ENCODE peak calls at places on chromosome 14, in seven cellular contexts. W is stimulated activated CD4-positive, alpha-beta T cell treated with anti-CD3 and anti-CD28 coated beads, Interleukin-15, amount 100 ng/mL, for 1 hour; H is NCI-H1105 treated with DMSO at 0.1 percent for 48 hours; K is astrocyte of the cerebellum; V is cardiac muscle cell; S is heart right ventricle; T is Caki2. P is an unnamed sample.

GRCh38 chr14:97415907-97416306 is 618.7 kb downstream of the VRK1 start:
- DNase-seq in S (no peak), T (no peak), V (no peak), W (no peak), K (no peak), H (no peak), P (no peak)

GRCh38 chr14:21068521-21069387 is 1.4 kb upstream of the ARHGEF40 start:
- DNase-seq in K (no peak), T (no peak), H (peak; percentile 84), V (peak; percentile 63), W (no peak), S (peak; percentile 73), P (peak; percentile 77)

GRCh38 chr14:62420853-62421252 is 624.4 kb downstream of the KCNH5 start:
- DNase-seq in T (no peak), W (no peak), K (no peak), S (no peak), H (no peak), V (no peak), P (no peak)

GRCh38 chr14:66008631-66009030 is 477.5 kb upstream of the CCDC196 start:
- DNase-seq in H (no peak), T (no peak), K (no peak), S (no peak), W (no peak), V (no peak), P (no peak)

GRCh38 chr14:34035177-34035933 is 84.5 kb upstream of the EGLN3 start:
- DNase-seq in K (no peak), T (peak; percentile 62), S (peak; percentile 60), H (no peak), V (no peak), W (no peak), P (no peak)

GRCh38 chr14:100294213-100294962 is 11.9 kb downstream of the SLC25A29 start:
- DNase-seq in S (no peak), K (no peak), V (peak; percentile 45), H (no peak), W (no peak), T (peak; percentile 61), P (no peak)

GRCh38 chr14:63268746-63269145 is 50.0 kb downstream of the GPHB5 start:
- DNase-seq in K (no peak), S (no peak), H (no peak), W (no peak), T (no peak), V (no peak), P (no peak)

GRCh38 chr14:81517798-81518398 is 15.8 kb downstream of the SEL1L start:
- DNase-seq in S (no peak), V (peak; percentile 43), H (no peak), T (no peak), K (no peak), W (no peak), P (no peak)

GRCh38 chr14:81710232-81710845 is 176.7 kb upstream of the SEL1L start:
- DNase-seq in W (no peak), K (peak; percentile 5), V (peak; percentile 41), H (peak; percentile 79), T (peak; percentile 5), S (peak; percentile 8), P (peak; percentile 80)

GRCh38 chr14:75295491-75296338 is 17.1 kb downstream of the FOS start:
- DNase-seq in K (no peak), V (peak; percentile 90), T (peak; percentile 66), H (peak; percentile 62), S (peak; percentile 83), W (peak; percentile 69), P (peak; percentile 82)

GRCh38 chr14:103284574-103285467 is 49.2 kb upstream of the EIF5 start:
- DNase-seq in W (no peak), T (no peak), H (no peak), V (peak; percentile 41), K (no peak), S (no peak), P (no peak)

GRCh38 chr14:91509083-91509877 is 830 bp downstream of the PPP4R3A start:
- DNase-seq in V (peak; percentile 13), W (peak; percentile 30), S (peak; percentile 20), K (no peak), H (peak; percentile 22), T (peak; percentile 39), P (peak; percentile 73)

GRCh38 chr14:81625343-81625742 is 91.7 kb upstream of the SEL1L start:
- DNase-seq in V (peak; percentile 18), K (no peak), W (no peak), T (no peak), S (no peak), H (peak; percentile 75), P (peak; percentile 77)

GRCh38 chr14:54108481-54109471 is 152.2 kb upstream of the BMP4 start:
- DNase-seq in S (no peak), T (peak; percentile 3), W (no peak), V (peak; percentile 95), H (no peak), K (peak; percentile 97), P (peak; percentile 33)

GRCh38 chr14:45373877-45374276 is 120.9 kb upstream of the MIS18BP1 start:
- DNase-seq in V (no peak), S (no peak), T (no peak), H (no peak), W (no peak), K (no peak), P (no peak)

GRCh38 chr14:72476657-72477499 is 417.0 kb downstream of the DPF3 start:
- DNase-seq in V (no peak), W (peak; percentile 12), T (peak; percentile 59), S (peak; percentile 11), H (no peak), K (peak; percentile 95), P (peak; percentile 13)

GRCh38 chr14:100524933-100525243 is 62.3 kb downstream of the BEGAIN start:
- DNase-seq in K (no peak), T (no peak), W (no peak), H (no peak), S (peak; percentile 13), V (no peak), P (no peak)

GRCh38 chr14:94650806-94651805 is 38.9 kb downstream of the SERPINA3 start:
- DNase-seq in S (no peak), V (no peak), H (no peak), T (no peak), K (no peak), W (no peak), P (no peak)

GRCh38 chr14:95149441-95149840 is 7.9 kb downstream of the DICER1 start:
- DNase-seq in V (no peak), K (no peak), S (no peak), W (no peak), T (no peak), H (no peak), P (no peak)

GRCh38 chr14:68143341-68143807 is 323.8 kb downstream of the RAD51B start:
- DNase-seq in H (no peak), W (no peak), T (no peak), K (peak; percentile 90), S (peak; percentile 83), V (peak; percentile 96), P (peak; percentile 29)

GRCh38 chr14:103296007-103296406 is 38.0 kb upstream of the EIF5 start:
- DNase-seq in W (no peak), V (peak; percentile 15), H (no peak), K (no peak), S (no peak), T (peak; percentile 23), P (no peak)

GRCh38 chr14:73741386-73741875 is 27.2 kb upstream of the PNMA1 start:
- DNase-seq in T (peak; percentile 57), V (peak; percentile 79), H (no peak), K (no peak), S (peak; percentile 84), W (peak; percentile 54), P (no peak)

GRCh38 chr14:96239759-96240158 is 16.3 kb upstream of the BDKRB1 start:
- DNase-seq in V (no peak), S (no peak), H (no peak), W (no peak), K (no peak), T (peak; percentile 14), P (no peak)

P was measured in NCI-H69.